ENCODE peak calls at places on chromosomes 1 and 21, in five cellular contexts. One of them, this sample, is unnamed.

GRCh38 chr1:169414927-169415326 is 12.3 kb downstream of the CCDC181 start:
- DNase-seq in fibroblast of gingiva: no peak
- DNase-seq in AG04450: no peak
- DNase-seq in astrocyte of the spinal cord: no peak
- DNase-seq in activated CD8-positive, alpha-beta memory T cell treated with anti-CD3 and anti-CD28 coated beads for 4 hours: no peak
- DNase-seq in this sample: no peak

GRCh38 chr21:33817663-33818433 is 97.8 kb downstream of the ATP5PO start:
- DNase-seq in fibroblast of gingiva: peak
- DNase-seq in AG04450: no peak
- DNase-seq in astrocyte of the spinal cord: peak
- DNase-seq in activated CD8-positive, alpha-beta memory T cell treated with anti-CD3 and anti-CD28 coated beads for 4 hours: no peak
- DNase-seq in this sample: no peak

GRCh38 chr21:28892550-28893111 is 100.0 kb downstream of the LTN1 start:
- DNase-seq in fibroblast of gingiva: no peak
- DNase-seq in AG04450: no peak
- DNase-seq in astrocyte of the spinal cord: no peak
- DNase-seq in activated CD8-positive, alpha-beta memory T cell treated with anti-CD3 and anti-CD28 coated beads for 4 hours: no peak
- DNase-seq in this sample: no peak

GRCh38 chr1:19156676-19157075 is 53.4 kb downstream of the UBR4 start:
- DNase-seq in fibroblast of gingiva: peak
- DNase-seq in AG04450: no peak
- DNase-seq in astrocyte of the spinal cord: peak
- DNase-seq in activated CD8-positive, alpha-beta memory T cell treated with anti-CD3 and anti-CD28 coated beads for 4 hours: no peak
- DNase-seq in this sample: no peak

GRCh38 chr1:185062710-185063370 is 17.5 kb downstream of the RNF2 start:
- DNase-seq in fibroblast of gingiva: peak
- DNase-seq in AG04450: no peak
- DNase-seq in astrocyte of the spinal cord: no peak
- DNase-seq in activated CD8-positive, alpha-beta memory T cell treated with anti-CD3 and anti-CD28 coated beads for 4 hours: no peak
- DNase-seq in this sample: no peak

GRCh38 chr1:25785321-25786067 is 14.5 kb upstream of the SELENON start:
- DNase-seq in fibroblast of gingiva: no peak
- DNase-seq in AG04450: no peak
- DNase-seq in astrocyte of the spinal cord: no peak
- DNase-seq in activated CD8-positive, alpha-beta memory T cell treated with anti-CD3 and anti-CD28 coated beads for 4 hours: no peak
- DNase-seq in this sample: no peak

GRCh38 chr1:179264506-179264905 is 29.1 kb upstream of the SOAT1 start:
- DNase-seq in fibroblast of gingiva: no peak
- DNase-seq in AG04450: no peak
- DNase-seq in astrocyte of the spinal cord: no peak
- DNase-seq in activated CD8-positive, alpha-beta memory T cell treated with anti-CD3 and anti-CD28 coated beads for 4 hours: no peak
- DNase-seq in this sample: peak

GRCh38 chr1:173476664-173477285 is 360 bp upstream of the PRDX6 start:
- DNase-seq in fibroblast of gingiva: peak
- DNase-seq in AG04450: no peak
- DNase-seq in astrocyte of the spinal cord: peak
- DNase-seq in activated CD8-positive, alpha-beta memory T cell treated with anti-CD3 and anti-CD28 coated beads for 4 hours: peak
- DNase-seq in this sample: peak

GRCh38 chr1:71494163-71494562 is 413.3 kb upstream of the ZRANB2 start:
- DNase-seq in fibroblast of gingiva: peak
- DNase-seq in AG04450: no peak
- DNase-seq in astrocyte of the spinal cord: no peak
- DNase-seq in activated CD8-positive, alpha-beta memory T cell treated with anti-CD3 and anti-CD28 coated beads for 4 hours: no peak
- DNase-seq in this sample: no peak

GRCh38 chr21:14356771-14357170 is 26.2 kb downstream of the HSPA13 start:
- DNase-seq in fibroblast of gingiva: no peak
- DNase-seq in AG04450: no peak
- DNase-seq in astrocyte of the spinal cord: no peak
- DNase-seq in activated CD8-positive, alpha-beta memory T cell treated with anti-CD3 and anti-CD28 coated beads for 4 hours: no peak
- DNase-seq in this sample: no peak

GRCh38 chr1:217011097-217011496 is 287.9 kb upstream of the ESRRG start:
- DNase-seq in fibroblast of gingiva: no peak
- DNase-seq in AG04450: no peak
- DNase-seq in astrocyte of the spinal cord: no peak
- DNase-seq in activated CD8-positive, alpha-beta memory T cell treated with anti-CD3 and anti-CD28 coated beads for 4 hours: no peak
- DNase-seq in this sample: no peak

GRCh38 chr1:211653329-211653728 is 22.1 kb downstream of the NEK2 start:
- DNase-seq in fibroblast of gingiva: no peak
- DNase-seq in AG04450: no peak
- DNase-seq in astrocyte of the spinal cord: no peak
- DNase-seq in activated CD8-positive, alpha-beta memory T cell treated with anti-CD3 and anti-CD28 coated beads for 4 hours: no peak
- DNase-seq in this sample: no peak

GRCh38 chr1:170296642-170297041 is 150.9 kb downstream of the NTMT2 start:
- DNase-seq in fibroblast of gingiva: no peak
- DNase-seq in AG04450: no peak
- DNase-seq in astrocyte of the spinal cord: no peak
- DNase-seq in activated CD8-positive, alpha-beta memory T cell treated with anti-CD3 and anti-CD28 coated beads for 4 hours: no peak
- DNase-seq in this sample: peak

GRCh38 chr1:206041640-206042039 is 11.3 kb upstream of the RHEX start:
- DNase-seq in fibroblast of gingiva: no peak
- DNase-seq in AG04450: no peak
- DNase-seq in astrocyte of the spinal cord: no peak
- DNase-seq in activated CD8-positive, alpha-beta memory T cell treated with anti-CD3 and anti-CD28 coated beads for 4 hours: no peak
- DNase-seq in this sample: no peak

GRCh38 chr1:247493106-247493505 is 35.2 kb upstream of the OR2B11 start:
- DNase-seq in fibroblast of gingiva: no peak
- DNase-seq in AG04450: no peak
- DNase-seq in astrocyte of the spinal cord: no peak
- DNase-seq in activated CD8-positive, alpha-beta memory T cell treated with anti-CD3 and anti-CD28 coated beads for 4 hours: no peak
- DNase-seq in this sample: no peak

GRCh38 chr1:25523512-25523911 is 19.9 kb upstream of the LDLRAP1 start:
- DNase-seq in fibroblast of gingiva: no peak
- DNase-seq in AG04450: no peak
- DNase-seq in astrocyte of the spinal cord: no peak
- DNase-seq in activated CD8-positive, alpha-beta memory T cell treated with anti-CD3 and anti-CD28 coated beads for 4 hours: no peak
- DNase-seq in this sample: peak

GRCh38 chr1:190478193-190479007 is 736 bp upstream of the BRINP3 start:
- DNase-seq in fibroblast of gingiva: no peak
- DNase-seq in AG04450: no peak
- DNase-seq in astrocyte of the spinal cord: peak
- DNase-seq in activated CD8-positive, alpha-beta memory T cell treated with anti-CD3 and anti-CD28 coated beads for 4 hours: no peak
- DNase-seq in this sample: no peak

GRCh38 chr1:145891143-145891542 is 5.5 kb upstream of the ANKRD35 start:
- DNase-seq in fibroblast of gingiva: no peak
- DNase-seq in AG04450: no peak
- DNase-seq in astrocyte of the spinal cord: peak
- DNase-seq in activated CD8-positive, alpha-beta memory T cell treated with anti-CD3 and anti-CD28 coated beads for 4 hours: no peak
- DNase-seq in this sample: peak

GRCh38 chr1:93738926-93739325 is 57.3 kb upstream of the BCAR3 start:
- DNase-seq in fibroblast of gingiva: no peak
- DNase-seq in AG04450: no peak
- DNase-seq in astrocyte of the spinal cord: no peak
- DNase-seq in activated CD8-positive, alpha-beta memory T cell treated with anti-CD3 and anti-CD28 coated beads for 4 hours: no peak
- DNase-seq in this sample: no peak

GRCh38 chr1:94398356-94398755 is 19.8 kb upstream of the ABCD3 start:
- DNase-seq in fibroblast of gingiva: no peak
- DNase-seq in AG04450: no peak
- DNase-seq in astrocyte of the spinal cord: peak
- DNase-seq in activated CD8-positive, alpha-beta memory T cell treated with anti-CD3 and anti-CD28 coated beads for 4 hours: no peak
- DNase-seq in this sample: peak

GRCh38 chr1:106292130-106292529 is 764.3 kb upstream of the PRMT6 start:
- DNase-seq in fibroblast of gingiva: no peak
- DNase-seq in AG04450: no peak
- DNase-seq in astrocyte of the spinal cord: no peak
- DNase-seq in activated CD8-positive, alpha-beta memory T cell treated with anti-CD3 and anti-CD28 coated beads for 4 hours: no peak
- DNase-seq in this sample: no peak

GRCh38 chr1:233440952-233441401 is 113.5 kb downstream of the MAP3K21 start:
- DNase-seq in fibroblast of gingiva: peak
- DNase-seq in AG04450: no peak
- DNase-seq in astrocyte of the spinal cord: peak
- DNase-seq in activated CD8-positive, alpha-beta memory T cell treated with anti-CD3 and anti-CD28 coated beads for 4 hours: no peak
- DNase-seq in this sample: peak

GRCh38 chr1:233719626-233720334 is 105.9 kb downstream of the KCNK1 start:
- DNase-seq in fibroblast of gingiva: no peak
- DNase-seq in AG04450: no peak
- DNase-seq in astrocyte of the spinal cord: no peak
- DNase-seq in activated CD8-positive, alpha-beta memory T cell treated with anti-CD3 and anti-CD28 coated beads for 4 hours: no peak
- DNase-seq in this sample: no peak